ENCODE peak calls at places on chromosome 1, in eight cellular contexts. J is substantia nigra; E is cerebellum; U is stimulated activated naive CD8-positive, alpha-beta T cell treated with anti-CD3 and anti-CD28 coated beads, Interleukin-15, Interleukin-2, amounts not matched to agents 100 U/mL and 50 U/mL, for 24 hours; P is stimulated activated CD4-positive, alpha-beta T cell treated with anti-CD3 and anti-CD28 coated beads, Interleukin-1b, Interleukin-23, amount 100 ng/mL, for 1 hour; I is mesothelial cell of epicardium; O is CD4-positive, alpha-beta T cell; W is tibial artery. G is an unnamed sample.

GRCh38 chr1:71270394-71270793 is 189.6 kb upstream of the ZRANB2 start:
- DNase-seq in U (no peak), J (no peak), E (no peak), W (no peak), I (no peak), P (no peak), O (no peak), G (no peak)

GRCh38 chr1:228352677-228353481 is 53.8 kb downstream of the TRIM11 start:
- DNase-seq in O (no peak), W (no peak), E (peak), J (no peak), U (no peak), P (no peak), I (no peak), G (no peak)

GRCh38 chr1:17274186-17275170 is 25.6 kb downstream of the PADI3 start:
- DNase-seq in W (no peak), U (peak), O (no peak), J (no peak), P (no peak), I (peak), E (no peak), G (peak)

GRCh38 chr1:155646307-155646706 is 36.3 kb downstream of the MSTO1 start:
- DNase-seq in U (no peak), E (no peak), I (no peak), O (no peak), P (no peak), J (no peak), W (peak), G (no peak)

GRCh38 chr1:36846366-36846765 is 187.9 kb downstream of the GRIK3 start:
- DNase-seq in O (no peak), P (no peak), W (no peak), J (no peak), I (no peak), U (no peak), E (peak), G (no peak)

GRCh38 chr1:58727363-58727762 is 27.5 kb upstream of the MYSM1 start:
- DNase-seq in P (no peak), J (no peak), O (no peak), E (no peak), U (no peak), W (no peak), I (no peak), G (no peak)

GRCh38 chr1:205091043-205091740 is 6.9 kb upstream of the TMEM81 start:
- DNase-seq in P (no peak), O (no peak), I (no peak), U (no peak), W (no peak), E (peak), J (no peak), G (peak)

GRCh38 chr1:41416552-41417334 is 55.5 kb downstream of the FOXO6 start:
- DNase-seq in J (peak), I (peak), E (peak), U (peak), O (peak), W (no peak), P (peak), G (peak)

GRCh38 chr1:79235221-79236002 is 228.9 kb upstream of the ADGRL4 start:
- DNase-seq in O (no peak), P (no peak), U (no peak), E (no peak), J (no peak), I (no peak), W (no peak), G (no peak)

GRCh38 chr1:231206856-231207255 is 34.2 kb upstream of the GNPAT start:
- DNase-seq in E (no peak), W (no peak), I (no peak), J (no peak), O (no peak), U (no peak), P (no peak), G (no peak)

GRCh38 chr1:243394610-243395490 is 139.0 kb downstream of the SDCCAG8 start:
- DNase-seq in I (no peak), W (no peak), J (no peak), P (no peak), E (no peak), O (no peak), U (no peak), G (no peak)

GRCh38 chr1:228259951-228260350 is 52.1 kb downstream of the OBSCN start:
- DNase-seq in U (no peak), W (no peak), I (no peak), P (no peak), J (no peak), O (no peak), E (no peak), G (no peak)

GRCh38 chr1:48931571-48932251 is 155.0 kb upstream of the BEND5 start:
- DNase-seq in I (no peak), W (peak), E (no peak), O (no peak), J (no peak), P (no peak), U (no peak), G (no peak)